ENCODE peak calls at places on chromosome 18, in ten cellular contexts. Q, S, W, K, F, T, C, L, M and Y are unnamed samples.

GRCh38 chr18:48607049-48607984 is 68.5 kb downstream of the CTIF start:
- DNase-seq in L (no peak), Q (no peak), T (peak), W (peak), F (no peak), M (no peak), K (peak), S (no peak), C (no peak), Y (no peak)

GRCh38 chr18:37654711-37655369 is 89.2 kb upstream of the CELF4 start:
- DNase-seq in S (no peak), W (no peak), M (no peak), C (no peak), L (no peak), T (no peak), F (no peak), K (no peak), Q (no peak), Y (no peak)

GRCh38 chr18:76212958-76213357 is 282.1 kb downstream of the ZNF516 start:
- DNase-seq in C (peak), W (no peak), S (peak), K (no peak), F (no peak), T (no peak), Q (no peak), M (peak), L (peak), Y (no peak)

GRCh38 chr18:74064510-74064909 is 83.1 kb downstream of the FBXO15 start:
- DNase-seq in L (peak), K (no peak), F (no peak), S (peak), T (no peak), Q (no peak), W (no peak), M (no peak), C (peak), Y (no peak)

GRCh38 chr18:29840101-29840500 is 1202.4 kb downstream of the DSC3 start:
- DNase-seq in S (no peak), K (peak), Q (peak), T (no peak), M (no peak), C (no peak), F (no peak), L (no peak), W (no peak), Y (no peak)

GRCh38 chr18:79856119-79857080 is 58.7 kb downstream of the KCNG2 start:
- DNase-seq in Q (no peak), M (no peak), T (no peak), C (no peak), F (no peak), K (no peak), S (no peak), L (no peak), W (no peak), Y (no peak)

GRCh38 chr18:73235491-73235890 is 367.7 kb upstream of the NETO1 start:
- DNase-seq in Q (no peak), L (no peak), K (peak), C (no peak), W (peak), F (no peak), T (no peak), M (no peak), S (no peak), Y (no peak)

GRCh38 chr18:61854578-61854977 is 38.2 kb downstream of the RNF152 start:
- DNase-seq in K (no peak), L (no peak), C (peak), T (no peak), W (no peak), S (peak), Q (no peak), F (no peak), M (no peak), Y (no peak)

GRCh38 chr18:50751947-50752346 is 67.9 kb downstream of the MRO start:
- DNase-seq in W (no peak), Q (no peak), L (no peak), M (no peak), F (no peak), C (no peak), S (no peak), T (no peak), K (no peak), Y (no peak)